ENCODE peak calls at places on chromosomes 11 and 22, in seven cellular contexts. One of them, this sample, is unnamed.

GRCh38 chr11:5928811-5929210 is 13.2 kb upstream of the OR56A3 start:
- DNase-seq in stimulated activated CD4-positive, alpha-beta T cell treated with anti-CD3 and anti-CD28 coated beads, Interleukin-4, amount 100 ng/mL, for 48 hours: no peak
- DNase-seq in GM12892: no peak
- DNase-seq in NCI-H1417 treated with DMSO at 0.1 percent for 48 hours: no peak
- DNase-seq in heart left ventricle: no peak
- DNase-seq in fibroblast of pulmonary artery: no peak
- DNase-seq in NCI-H510A treated with DMSO at 0.1 percent for 48 hours: no peak
- DNase-seq in this sample: no peak

GRCh38 chr22:21816787-21817496 is 50.5 kb downstream of the MAPK1 start:
- DNase-seq in stimulated activated CD4-positive, alpha-beta T cell treated with anti-CD3 and anti-CD28 coated beads, Interleukin-4, amount 100 ng/mL, for 48 hours: no peak
- DNase-seq in GM12892: peak; percentile 32
- DNase-seq in NCI-H1417 treated with DMSO at 0.1 percent for 48 hours: no peak
- DNase-seq in heart left ventricle: no peak
- DNase-seq in fibroblast of pulmonary artery: peak; percentile 97
- DNase-seq in NCI-H510A treated with DMSO at 0.1 percent for 48 hours: peak; percentile 28
- DNase-seq in this sample: peak; percentile 95

GRCh38 chr11:111541209-111542061 is 915 bp downstream of the LAYN start:
- DNase-seq in stimulated activated CD4-positive, alpha-beta T cell treated with anti-CD3 and anti-CD28 coated beads, Interleukin-4, amount 100 ng/mL, for 48 hours: no peak
- DNase-seq in GM12892: no peak
- DNase-seq in NCI-H1417 treated with DMSO at 0.1 percent for 48 hours: no peak
- DNase-seq in heart left ventricle: peak; percentile 71
- DNase-seq in fibroblast of pulmonary artery: peak; percentile 84
- DNase-seq in NCI-H510A treated with DMSO at 0.1 percent for 48 hours: no peak
- DNase-seq in this sample: peak; percentile 65

GRCh38 chr22:39405346-39406085 is 5.9 kb downstream of the TAB1 start:
- DNase-seq in stimulated activated CD4-positive, alpha-beta T cell treated with anti-CD3 and anti-CD28 coated beads, Interleukin-4, amount 100 ng/mL, for 48 hours: peak; percentile 15
- DNase-seq in GM12892: no peak
- DNase-seq in NCI-H1417 treated with DMSO at 0.1 percent for 48 hours: no peak
- DNase-seq in heart left ventricle: peak; percentile 26
- DNase-seq in fibroblast of pulmonary artery: peak; percentile 75
- DNase-seq in NCI-H510A treated with DMSO at 0.1 percent for 48 hours: no peak
- DNase-seq in this sample: peak; percentile 82

GRCh38 chr22:17267661-17268330 is 48.6 kb upstream of the ADA2 start:
- DNase-seq in stimulated activated CD4-positive, alpha-beta T cell treated with anti-CD3 and anti-CD28 coated beads, Interleukin-4, amount 100 ng/mL, for 48 hours: no peak
- DNase-seq in GM12892: no peak
- DNase-seq in NCI-H1417 treated with DMSO at 0.1 percent for 48 hours: no peak
- DNase-seq in heart left ventricle: no peak
- DNase-seq in fibroblast of pulmonary artery: no peak
- DNase-seq in NCI-H510A treated with DMSO at 0.1 percent for 48 hours: no peak
- DNase-seq in this sample: no peak

GRCh38 chr11:33376331-33377099 is 119.3 kb downstream of the HIPK3 start:
- DNase-seq in stimulated activated CD4-positive, alpha-beta T cell treated with anti-CD3 and anti-CD28 coated beads, Interleukin-4, amount 100 ng/mL, for 48 hours: no peak
- DNase-seq in GM12892: peak; percentile 34
- DNase-seq in NCI-H1417 treated with DMSO at 0.1 percent for 48 hours: no peak
- DNase-seq in heart left ventricle: no peak
- DNase-seq in fibroblast of pulmonary artery: peak; percentile 14
- DNase-seq in NCI-H510A treated with DMSO at 0.1 percent for 48 hours: no peak
- DNase-seq in this sample: no peak

GRCh38 chr11:75762885-75763284 is 5.7 kb upstream of the DGAT2 start:
- DNase-seq in stimulated activated CD4-positive, alpha-beta T cell treated with anti-CD3 and anti-CD28 coated beads, Interleukin-4, amount 100 ng/mL, for 48 hours: no peak
- DNase-seq in GM12892: no peak
- DNase-seq in NCI-H1417 treated with DMSO at 0.1 percent for 48 hours: no peak
- DNase-seq in heart left ventricle: no peak
- DNase-seq in fibroblast of pulmonary artery: peak; percentile 78
- DNase-seq in NCI-H510A treated with DMSO at 0.1 percent for 48 hours: no peak
- DNase-seq in this sample: peak; percentile 76

GRCh38 chr11:104690243-104690642 is 208.0 kb downstream of the CASP12 start:
- DNase-seq in stimulated activated CD4-positive, alpha-beta T cell treated with anti-CD3 and anti-CD28 coated beads, Interleukin-4, amount 100 ng/mL, for 48 hours: no peak
- DNase-seq in GM12892: no peak
- DNase-seq in NCI-H1417 treated with DMSO at 0.1 percent for 48 hours: no peak
- DNase-seq in heart left ventricle: no peak
- DNase-seq in fibroblast of pulmonary artery: no peak
- DNase-seq in NCI-H510A treated with DMSO at 0.1 percent for 48 hours: no peak
- DNase-seq in this sample: no peak

GRCh38 chr22:16866167-16866566 is 41.0 kb upstream of the XKR3 start:
- DNase-seq in stimulated activated CD4-positive, alpha-beta T cell treated with anti-CD3 and anti-CD28 coated beads, Interleukin-4, amount 100 ng/mL, for 48 hours: no peak
- DNase-seq in GM12892: no peak
- DNase-seq in NCI-H1417 treated with DMSO at 0.1 percent for 48 hours: no peak
- DNase-seq in heart left ventricle: no peak
- DNase-seq in fibroblast of pulmonary artery: no peak
- DNase-seq in NCI-H510A treated with DMSO at 0.1 percent for 48 hours: no peak
- DNase-seq in this sample: no peak

GRCh38 chr11:134634897-134635831 is 223.1 kb upstream of the B3GAT1 start:
- DNase-seq in stimulated activated CD4-positive, alpha-beta T cell treated with anti-CD3 and anti-CD28 coated beads, Interleukin-4, amount 100 ng/mL, for 48 hours: no peak
- DNase-seq in GM12892: no peak
- DNase-seq in NCI-H1417 treated with DMSO at 0.1 percent for 48 hours: no peak
- DNase-seq in heart left ventricle: no peak
- DNase-seq in fibroblast of pulmonary artery: no peak
- DNase-seq in NCI-H510A treated with DMSO at 0.1 percent for 48 hours: no peak
- DNase-seq in this sample: no peak

GRCh38 chr11:47267858-47268257 is 2.1 kb upstream of the MADD start:
- DNase-seq in stimulated activated CD4-positive, alpha-beta T cell treated with anti-CD3 and anti-CD28 coated beads, Interleukin-4, amount 100 ng/mL, for 48 hours: no peak
- DNase-seq in GM12892: no peak
- DNase-seq in NCI-H1417 treated with DMSO at 0.1 percent for 48 hours: no peak
- DNase-seq in heart left ventricle: no peak
- DNase-seq in fibroblast of pulmonary artery: no peak
- DNase-seq in NCI-H510A treated with DMSO at 0.1 percent for 48 hours: no peak
- DNase-seq in this sample: no peak

GRCh38 chr22:23801238-23801821 is 14.6 kb downstream of the SMARCB1 start:
- DNase-seq in stimulated activated CD4-positive, alpha-beta T cell treated with anti-CD3 and anti-CD28 coated beads, Interleukin-4, amount 100 ng/mL, for 48 hours: no peak
- DNase-seq in GM12892: no peak
- DNase-seq in NCI-H1417 treated with DMSO at 0.1 percent for 48 hours: no peak
- DNase-seq in heart left ventricle: no peak
- DNase-seq in fibroblast of pulmonary artery: no peak
- DNase-seq in NCI-H510A treated with DMSO at 0.1 percent for 48 hours: no peak
- DNase-seq in this sample: no peak

GRCh38 chr11:12840871-12841516 is 166.8 kb downstream of the TEAD1 start:
- DNase-seq in stimulated activated CD4-positive, alpha-beta T cell treated with anti-CD3 and anti-CD28 coated beads, Interleukin-4, amount 100 ng/mL, for 48 hours: no peak
- DNase-seq in GM12892: no peak
- DNase-seq in NCI-H1417 treated with DMSO at 0.1 percent for 48 hours: no peak
- DNase-seq in heart left ventricle: no peak
- DNase-seq in fibroblast of pulmonary artery: no peak
- DNase-seq in NCI-H510A treated with DMSO at 0.1 percent for 48 hours: no peak
- DNase-seq in this sample: peak; percentile 51

GRCh38 chr11:27385245-27385644 is 22.2 kb upstream of the CCDC34 start:
- DNase-seq in stimulated activated CD4-positive, alpha-beta T cell treated with anti-CD3 and anti-CD28 coated beads, Interleukin-4, amount 100 ng/mL, for 48 hours: no peak
- DNase-seq in GM12892: no peak
- DNase-seq in NCI-H1417 treated with DMSO at 0.1 percent for 48 hours: no peak
- DNase-seq in heart left ventricle: no peak
- DNase-seq in fibroblast of pulmonary artery: peak; percentile 89
- DNase-seq in NCI-H510A treated with DMSO at 0.1 percent for 48 hours: no peak
- DNase-seq in this sample: peak; percentile 88

GRCh38 chr11:102614485-102614884 is 10.6 kb downstream of the MMP20 start:
- DNase-seq in stimulated activated CD4-positive, alpha-beta T cell treated with anti-CD3 and anti-CD28 coated beads, Interleukin-4, amount 100 ng/mL, for 48 hours: no peak
- DNase-seq in GM12892: no peak
- DNase-seq in NCI-H1417 treated with DMSO at 0.1 percent for 48 hours: no peak
- DNase-seq in heart left ventricle: no peak
- DNase-seq in fibroblast of pulmonary artery: no peak
- DNase-seq in NCI-H510A treated with DMSO at 0.1 percent for 48 hours: no peak
- DNase-seq in this sample: no peak

GRCh38 chr11:64902102-64902900 is 14.7 kb downstream of the ATG2A start:
- DNase-seq in stimulated activated CD4-positive, alpha-beta T cell treated with anti-CD3 and anti-CD28 coated beads, Interleukin-4, amount 100 ng/mL, for 48 hours: no peak
- DNase-seq in GM12892: no peak
- DNase-seq in NCI-H1417 treated with DMSO at 0.1 percent for 48 hours: no peak
- DNase-seq in heart left ventricle: no peak
- DNase-seq in fibroblast of pulmonary artery: no peak
- DNase-seq in NCI-H510A treated with DMSO at 0.1 percent for 48 hours: no peak
- DNase-seq in this sample: no peak

GRCh38 chr11:80958414-80958813 is 1517.6 kb upstream of the TENM4 start:
- DNase-seq in stimulated activated CD4-positive, alpha-beta T cell treated with anti-CD3 and anti-CD28 coated beads, Interleukin-4, amount 100 ng/mL, for 48 hours: no peak
- DNase-seq in GM12892: no peak
- DNase-seq in NCI-H1417 treated with DMSO at 0.1 percent for 48 hours: no peak
- DNase-seq in heart left ventricle: no peak
- DNase-seq in fibroblast of pulmonary artery: peak; percentile 89
- DNase-seq in NCI-H510A treated with DMSO at 0.1 percent for 48 hours: no peak
- DNase-seq in this sample: peak; percentile 83

GRCh38 chr11:102534261-102534872 is 3.8 kb upstream of the MMP7 start:
- DNase-seq in stimulated activated CD4-positive, alpha-beta T cell treated with anti-CD3 and anti-CD28 coated beads, Interleukin-4, amount 100 ng/mL, for 48 hours: no peak
- DNase-seq in GM12892: no peak
- DNase-seq in NCI-H1417 treated with DMSO at 0.1 percent for 48 hours: no peak
- DNase-seq in heart left ventricle: no peak
- DNase-seq in fibroblast of pulmonary artery: no peak
- DNase-seq in NCI-H510A treated with DMSO at 0.1 percent for 48 hours: no peak
- DNase-seq in this sample: peak; percentile 15